ENCODE peak calls at places on chromosome 1, in six cellular contexts. C is CD4-positive, alpha-beta T cell; P is putamen; W is adrenal gland; S is WERI-Rb-1; J is posterior vena cava. O is an unnamed sample.

GRCh38 chr1:32967863-32968571 is 3.4 kb upstream of the RNF19B start:
- DNase-seq in W (no peak), P (no peak), J (no peak), S (no peak), C (no peak), O (no peak)

GRCh38 chr1:63148825-63149645 is 173.3 kb upstream of the FOXD3 start:
- DNase-seq in W (peak), S (peak), C (no peak), P (peak), J (no peak), O (no peak)

GRCh38 chr1:19433610-19433999 is 51.7 kb downstream of the CAPZB start:
- DNase-seq in J (peak), W (no peak), C (no peak), P (no peak), S (no peak), O (no peak)

GRCh38 chr1:58782308-58783089 is 1.3 kb downstream of the JUN start:
- DNase-seq in P (peak), W (peak), C (peak), J (peak), S (peak), O (no peak)

GRCh38 chr1:151399890-151400235 is 490 bp downstream of the PSMB4 start:
- DNase-seq in P (no peak), W (peak), J (no peak), S (no peak), C (no peak), O (no peak)

GRCh38 chr1:232641507-232641906 is 11.6 kb upstream of the SIPA1L2 start:
- DNase-seq in C (no peak), P (no peak), W (no peak), J (no peak), S (no peak), O (no peak)

GRCh38 chr1:94045465-94046056 is 75.4 kb downstream of the ABCA4 start:
- DNase-seq in P (peak), S (peak), J (peak), C (no peak), W (peak), O (no peak)

GRCh38 chr1:181081399-181081798 is 7.1 kb upstream of the IER5 start:
- DNase-seq in W (no peak), S (no peak), C (no peak), P (no peak), J (no peak), O (no peak)

GRCh38 chr1:192783793-192784192 is 25.0 kb upstream of the RGS2 start:
- DNase-seq in S (no peak), P (no peak), W (no peak), C (no peak), J (no peak), O (no peak)

GRCh38 chr1:55067022-55067781 is 27.9 kb downstream of the PCSK9 start:
- DNase-seq in J (no peak), P (peak), C (no peak), W (no peak), S (no peak), O (no peak)

GRCh38 chr1:186662752-186663151 is 17.5 kb downstream of the PTGS2 start:
- DNase-seq in S (no peak), P (no peak), W (no peak), J (no peak), C (no peak), O (no peak)

GRCh38 chr1:219173434-219173757 is 282 bp upstream of the LYPLAL1 start:
- DNase-seq in P (no peak), C (no peak), S (no peak), W (no peak), J (no peak), O (no peak)

O was measured in T-helper 22 cell.